ENCODE peak calls at places on chromosomes 3 and 15, in nine cellular contexts. G is astrocyte, W is AG10803, L is cardiac fibroblast, U is GM12864, B is choroid plexus epithelial cell, X is lower lobe of right lung, O is epithelial cell of esophagus, M is uterus. H is an unnamed sample.

GRCh38 chr15:89197503-89197971 is 23.8 kb downstream of the RLBP1 start:
- DNase-seq in G (no peak), L (no peak), B (no peak), W (no peak), X (peak), M (no peak), U (no peak), O (peak), H (no peak)

GRCh38 chr3:121504598-121504997 is 41.2 kb downstream of the POLQ start:
- DNase-seq in O (no peak), L (no peak), X (no peak), U (no peak), G (no peak), W (no peak), B (no peak), M (no peak), H (no peak)

GRCh38 chr15:87877114-87877810 is 379.3 kb downstream of the NTRK3 start:
- DNase-seq in X (no peak), U (no peak), G (peak), W (peak), M (no peak), B (peak), L (peak), O (no peak), H (peak)

GRCh38 chr3:106428565-106428994 is 559.8 kb upstream of the CBLB start:
- DNase-seq in U (no peak), G (peak), W (peak), X (no peak), B (peak), M (peak), L (peak), O (peak), H (peak)

GRCh38 chr15:60918234-60918964 is 310.7 kb downstream of the RORA start:
- DNase-seq in G (no peak), M (no peak), B (no peak), O (peak), U (no peak), W (no peak), L (no peak), X (no peak), H (no peak)

GRCh38 chr3:150223568-150223967 is 184.5 kb upstream of the TSC22D2 start:
- DNase-seq in W (no peak), B (no peak), U (no peak), O (no peak), M (no peak), X (no peak), G (no peak), L (no peak), H (no peak)

GRCh38 chr3:56094170-56094569 is 374.1 kb downstream of the ERC2 start:
- DNase-seq in L (no peak), G (no peak), U (no peak), B (no peak), W (no peak), O (no peak), M (no peak), X (no peak), H (no peak)

GRCh38 chr3:37093481-37093880 is 80.9 kb downstream of the LRRFIP2 start:
- DNase-seq in W (peak), U (no peak), B (peak), X (no peak), M (no peak), L (peak), G (peak), O (no peak), H (no peak)

GRCh38 chr3:191345334-191345733 is 15.0 kb upstream of the UTS2B start:
- DNase-seq in G (peak), B (peak), X (no peak), U (no peak), L (no peak), O (no peak), W (no peak), M (no peak), H (peak)

GRCh38 chr15:62059108-62059817 is 984 bp downstream of the VPS13C start:
- DNase-seq in U (no peak), M (no peak), W (peak), G (no peak), O (peak), B (no peak), L (peak), X (no peak), H (no peak)

GRCh38 chr3:123194552-123194951 is 7.2 kb upstream of the SEC22A start:
- DNase-seq in L (peak), B (peak), O (peak), U (no peak), G (no peak), M (no peak), W (peak), X (no peak), H (peak)

GRCh38 chr3:1195922-1196321 is 103.1 kb downstream of the CNTN6 start:
- DNase-seq in M (no peak), G (peak), W (peak), B (peak), U (no peak), L (peak), O (peak), X (no peak), H (peak)

GRCh38 chr3:185225523-185225922 is 28.3 kb downstream of the EHHADH start:
- DNase-seq in W (peak), U (no peak), M (no peak), G (peak), L (peak), X (no peak), B (peak), O (peak), H (peak)

GRCh38 chr3:105365536-105366301 is 990 bp upstream of the ALCAM start:
- DNase-seq in B (peak), X (no peak), L (peak), G (peak), M (no peak), W (peak), O (peak), U (no peak), H (peak)

GRCh38 chr3:9653565-9654248 is 4.4 kb downstream of the MTMR14 start:
- DNase-seq in O (no peak), L (no peak), M (no peak), G (no peak), W (no peak), U (peak), X (no peak), B (no peak), H (no peak)

GRCh38 chr15:70271422-70272088 is 173.8 kb upstream of the TLE3 start:
- DNase-seq in X (no peak), L (peak), W (peak), M (peak), O (peak), B (peak), U (no peak), G (peak), H (peak)

GRCh38 chr3:142930510-142930909 is 33.0 kb downstream of the PAQR9 start:
- DNase-seq in B (peak), X (no peak), M (no peak), U (no peak), G (no peak), O (no peak), L (peak), W (no peak), H (peak)

GRCh38 chr3:23696842-23697241 is 108.9 kb upstream of the UBE2E1 start:
- DNase-seq in U (no peak), G (no peak), O (peak), L (peak), M (no peak), B (peak), X (no peak), W (no peak), H (peak)

DNA sequence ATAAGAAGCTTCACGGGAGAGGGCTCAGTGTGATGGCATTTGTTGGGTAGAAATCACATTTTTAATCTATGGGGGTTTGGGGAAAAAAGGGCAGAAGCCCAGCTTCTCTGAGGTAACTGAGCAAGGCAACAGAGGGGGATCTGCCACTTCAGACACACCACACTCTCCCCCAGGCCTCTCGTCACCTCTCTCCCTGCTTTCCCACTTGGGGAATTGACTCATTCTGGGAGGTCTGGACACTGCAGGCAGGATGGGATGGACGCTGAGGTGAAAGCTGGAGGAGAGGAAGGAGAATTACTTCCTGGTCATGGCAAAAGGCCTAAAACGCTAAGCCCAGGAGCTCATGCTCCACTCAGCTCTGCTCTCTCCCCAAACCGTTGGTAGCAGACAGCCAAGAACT is 33.2 kb downstream of the MYO5C start:
- DNase-seq in O (no peak), M (no peak), X (no peak), L (peak), B (no peak), U (no peak), W (no peak), G (peak), H (peak)
- H3K4me3 ChIP-seq in O (no peak), M (no peak), X (no peak), L (no peak), B (no peak), U (no peak), W (no peak), G (no peak), H (no peak)

GRCh38 chr3:146065573-146066006 is 95.4 kb downstream of the PLOD2 start:
- DNase-seq in G (peak), L (peak), O (peak), X (no peak), W (peak), U (peak), B (peak), M (peak), H (peak)
- TF ChIP-seq CTCF in G (peak), L (peak), O (peak), X (peak), W (peak), U (peak), B (peak), M (peak), H (peak)

DNA sequence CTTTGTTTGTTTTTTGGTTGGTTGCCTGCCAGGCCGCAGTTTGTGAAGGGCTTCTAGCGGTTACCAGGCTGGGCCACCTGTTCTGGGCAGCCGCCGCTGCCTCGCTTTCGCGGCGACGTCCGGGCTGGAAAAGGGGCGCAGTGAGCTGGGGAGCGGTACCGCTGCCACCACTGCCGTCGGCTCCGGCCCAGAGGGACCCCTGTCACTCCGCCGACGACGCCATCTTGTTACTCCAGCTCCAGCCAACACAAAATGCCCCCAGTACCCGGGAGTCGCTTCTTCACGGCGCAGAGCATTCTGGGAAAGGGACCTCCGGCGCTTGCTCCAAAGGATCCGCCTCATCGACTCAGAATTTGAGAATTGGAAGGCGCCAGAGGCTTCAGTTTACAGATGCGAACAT is 238.8 kb downstream of the CDIN1 start:
- DNase-seq in O (no peak), W (no peak), L (no peak), M (no peak), X (no peak), U (no peak), G (no peak), B (no peak), H (no peak)
- H3K4me3 ChIP-seq in O (no peak), W (no peak), L (no peak), M (no peak), X (no peak), U (no peak), G (no peak), B (no peak), H (no peak)

GRCh38 chr3:59046839-59047238 is 3.0 kb downstream of the CFAP20DC start:
- DNase-seq in X (no peak), M (no peak), G (no peak), U (no peak), B (no peak), W (no peak), O (peak), L (no peak), H (no peak)

GRCh38 chr3:59052803-59053411 is 3.1 kb upstream of the CFAP20DC start:
- DNase-seq in G (peak), B (peak), X (no peak), W (peak), U (no peak), L (peak), M (no peak), O (peak), H (peak)

DNA sequence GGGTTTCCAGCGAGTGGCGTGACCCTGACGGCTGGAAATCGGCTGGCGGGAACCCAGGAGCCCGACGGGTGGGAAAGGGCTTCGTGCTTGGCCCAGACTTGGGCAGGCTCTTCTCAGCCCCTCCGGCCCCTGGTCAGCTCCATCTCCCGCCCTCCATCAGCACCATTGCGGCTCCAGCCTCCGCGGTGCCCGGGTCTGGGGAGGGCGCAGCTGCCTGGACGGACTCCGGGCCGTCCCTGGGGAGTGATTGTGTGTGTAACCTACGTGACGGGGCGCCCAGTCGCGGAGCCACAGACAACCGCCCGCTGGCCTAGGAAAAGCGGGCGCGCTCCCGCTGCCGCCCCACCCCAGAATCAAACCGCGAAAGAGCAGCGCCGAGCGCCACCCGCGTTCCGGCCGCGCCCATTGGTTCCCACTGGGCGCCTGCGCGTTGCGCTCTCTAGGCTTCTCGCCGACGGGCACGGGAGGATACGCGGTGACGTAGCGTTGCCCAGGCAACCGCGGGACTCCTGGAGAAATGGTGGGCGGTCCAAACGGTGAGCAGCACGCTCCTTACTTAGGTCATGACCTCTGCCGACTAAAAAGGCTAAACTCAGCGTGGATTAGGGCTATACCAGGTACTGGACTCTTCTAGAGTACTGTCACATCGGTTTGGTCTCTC is at the start of gene CFAP20DC:
- DNase-seq in B (peak), X (peak), M (peak), G (peak), W (peak), O (peak), L (peak), U (peak), H (peak)
- TF ChIP-seq CTCF in B (no peak), X (no peak), M (no peak), G (no peak), W (no peak), O (no peak), L (no peak), U (no peak), H (no peak)

GRCh38 chr15:69194854-69195253 is 34.4 kb downstream of the GLCE start:
- DNase-seq in X (no peak), L (peak), U (no peak), G (peak), W (no peak), O (no peak), B (peak), M (no peak), H (no peak)

GRCh38 chr15:69190504-69190903 is 30.1 kb downstream of the GLCE start:
- DNase-seq in X (no peak), O (no peak), G (no peak), L (no peak), M (no peak), U (no peak), W (no peak), B (no peak), H (no peak)

GRCh38 chr15:69190091-69190490 is 29.7 kb downstream of the GLCE start:
- DNase-seq in L (no peak), B (no peak), X (no peak), M (no peak), W (no peak), G (no peak), O (no peak), U (no peak), H (no peak)

GRCh38 chr15:69189157-69189556 is 28.7 kb downstream of the GLCE start:
- DNase-seq in U (no peak), M (no peak), O (peak), X (no peak), L (no peak), B (no peak), G (no peak), W (no peak), H (no peak)

GRCh38 chr15:69193948-69194827 is 33.8 kb downstream of the GLCE start:
- DNase-seq in X (no peak), O (peak), U (no peak), W (peak), M (no peak), G (peak), B (peak), L (peak), H (peak)
- H3K4me3 ChIP-seq in X (no peak), O (no peak), U (no peak), W (no peak), M (no peak), G (no peak), B (no peak), L (no peak), H (no peak)

DNA sequence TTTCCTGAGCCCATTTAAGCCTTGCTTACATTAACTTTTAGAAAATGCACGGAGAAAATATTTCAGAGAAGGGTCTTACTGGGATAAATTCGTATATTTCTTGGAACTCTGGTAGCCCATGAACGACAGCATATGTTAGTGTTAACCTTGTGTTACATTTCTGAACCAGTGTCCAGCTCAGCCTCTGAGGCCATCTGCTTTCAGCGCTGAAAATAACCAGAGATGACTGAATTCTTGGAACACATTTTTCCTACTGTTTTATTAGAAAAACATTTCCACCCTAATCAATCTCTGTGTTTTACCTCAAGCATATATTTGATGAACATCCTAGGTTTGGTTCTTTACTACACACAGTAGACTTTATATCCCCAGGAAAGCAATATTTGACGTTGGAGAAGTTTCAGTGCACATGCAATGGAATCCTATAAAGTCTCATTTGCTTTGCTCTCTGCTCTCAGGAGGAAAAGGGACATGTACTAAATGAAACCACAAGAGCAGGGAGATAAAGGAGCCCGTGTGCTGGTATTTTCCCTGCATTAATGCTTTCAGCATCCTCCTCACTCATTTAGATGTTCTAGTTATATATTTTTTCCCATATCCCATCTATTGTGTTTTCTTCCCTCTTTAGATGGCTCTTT is 151.8 kb upstream of the KCNMB2 start:
- DNase-seq in G (peak), U (no peak), O (no peak), B (peak), M (no peak), W (peak), L (peak), X (no peak), H (peak)
- TF ChIP-seq CTCF in G (no peak), U (no peak), O (no peak), B (peak), M (no peak), W (peak), L (no peak), X (no peak), H (no peak)

GRCh38 chr3:159169828-159170227 is 368.0 kb downstream of the MFSD1 start:
- DNase-seq in B (peak), X (no peak), O (peak), L (peak), G (peak), M (no peak), U (no peak), W (peak), H (peak)
- H3K4me3 ChIP-seq in B (no peak), X (no peak), O (no peak), L (no peak), G (no peak), M (no peak), U (no peak), W (no peak), H (no peak)

GRCh38 chr3:163058190-163058854 is 1561.7 kb downstream of the OTOL1 start:
- DNase-seq in L (peak), W (no peak), M (peak), O (no peak), B (no peak), X (no peak), G (no peak), U (no peak), H (peak)

DNA sequence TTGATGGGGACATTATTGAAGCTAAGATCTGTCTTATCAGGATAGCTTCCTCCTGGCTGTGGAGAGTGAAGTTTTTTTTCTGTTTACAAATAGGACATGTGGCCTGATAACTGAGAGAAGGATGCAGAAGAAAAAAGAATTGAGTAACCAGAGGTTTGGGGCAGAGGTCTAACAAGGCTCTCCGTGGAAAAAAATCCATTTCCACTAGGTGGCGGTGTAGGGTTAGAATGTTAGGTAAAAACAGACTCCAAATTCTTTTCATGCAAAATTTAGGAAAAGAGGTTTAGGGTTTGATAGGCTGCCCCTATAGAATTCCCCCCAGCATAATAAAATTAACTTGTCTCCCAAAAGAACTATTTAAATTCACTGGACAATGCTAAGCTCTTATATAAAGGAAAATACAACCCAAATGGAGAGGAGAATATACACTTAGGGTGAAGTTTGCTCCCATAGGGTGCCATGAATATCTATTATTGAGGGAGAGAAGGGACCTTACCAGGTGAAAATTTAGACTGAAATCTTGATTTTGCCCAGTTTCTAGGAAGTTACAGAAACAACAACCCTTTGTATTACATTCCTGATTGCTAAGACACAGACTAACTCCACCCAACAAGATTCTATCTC is 1560.4 kb downstream of the OTOL1 start:
- DNase-seq in L (peak), M (peak), X (no peak), G (no peak), O (peak), U (no peak), B (peak), W (peak), H (peak)
- TF ChIP-seq CTCF in L (peak), M (peak), X (peak), G (peak), O (peak), U (peak), B (peak), W (peak), H (peak)

DNA sequence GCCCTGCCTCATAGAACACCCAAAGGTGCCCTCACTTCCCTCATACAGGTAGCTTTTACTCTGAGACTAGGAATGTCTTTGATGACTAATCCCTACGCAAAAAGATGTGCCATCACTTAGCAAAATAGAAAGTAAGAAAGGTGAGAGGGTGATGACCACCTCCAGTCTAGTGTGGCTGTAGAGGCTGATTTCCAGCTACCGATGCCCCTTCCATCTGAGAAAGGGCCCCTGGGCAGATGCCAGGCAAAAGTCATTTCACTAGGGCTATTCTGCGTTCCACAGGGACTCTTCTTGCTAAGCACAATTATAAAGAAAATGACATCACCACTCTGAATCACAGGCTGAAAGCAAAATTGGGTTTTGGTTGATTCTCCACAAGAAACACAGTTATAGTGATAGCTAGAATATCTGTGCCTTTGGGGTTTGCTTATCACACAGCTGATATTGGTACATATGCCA is 77.4 kb downstream of the RBPMS2 start:
- DNase-seq in O (peak), G (peak), X (no peak), L (no peak), W (no peak), B (peak), M (no peak), U (no peak), H (peak)
- H3K4me3 ChIP-seq in O (no peak), G (no peak), X (no peak), L (no peak), W (no peak), B (no peak), M (no peak), U (no peak), H (no peak)